ENCODE peak calls at places on chromosomes 12 and 14, in five cellular contexts. One of them, this sample, is unnamed.

GRCh38 chr12:123150273-123150803 is 552 bp downstream of the PITPNM2 start:
- DNase-seq in astrocyte of the spinal cord: no peak
- DNase-seq in mesendoderm: no peak
- DNase-seq in fibroblast of mammary gland: no peak
- DNase-seq in IMR-90: no peak
- DNase-seq in this sample: no peak

GRCh38 chr14:76304536-76305473 is 71.1 kb upstream of the ESRRB start:
- DNase-seq in astrocyte of the spinal cord: no peak
- DNase-seq in mesendoderm: no peak
- DNase-seq in IMR-90: no peak
- DNase-seq in fibroblast of mammary gland: no peak
- DNase-seq in this sample: no peak

GRCh38 chr12:109840349-109841073 is 7.3 kb upstream of the TRPV4 start:
- DNase-seq in astrocyte of the spinal cord: no peak
- DNase-seq in IMR-90: no peak
- DNase-seq in mesendoderm: no peak
- DNase-seq in fibroblast of mammary gland: no peak
- DNase-seq in this sample: no peak

GRCh38 chr12:96103067-96103650 is 67.8 kb upstream of the LTA4H start:
- DNase-seq in fibroblast of mammary gland: no peak
- DNase-seq in astrocyte of the spinal cord: no peak
- DNase-seq in mesendoderm: no peak
- DNase-seq in IMR-90: no peak
- DNase-seq in this sample: no peak

GRCh38 chr12:110280784-110281548 is at the start of gene ATP2A2:
- DNase-seq in IMR-90: peak
- DNase-seq in astrocyte of the spinal cord: peak
- DNase-seq in fibroblast of mammary gland: peak
- DNase-seq in mesendoderm: peak
- DNase-seq in this sample: peak

GRCh38 chr12:69028941-69029729 is 96.2 kb upstream of the CPM start:
- DNase-seq in IMR-90: no peak
- DNase-seq in astrocyte of the spinal cord: no peak
- DNase-seq in mesendoderm: no peak
- DNase-seq in fibroblast of mammary gland: peak
- DNase-seq in this sample: no peak

GRCh38 chr14:57362356-57362755 is 28.0 kb upstream of the NAA30 start:
- DNase-seq in IMR-90: no peak
- DNase-seq in astrocyte of the spinal cord: peak
- DNase-seq in mesendoderm: peak
- DNase-seq in fibroblast of mammary gland: no peak
- DNase-seq in this sample: no peak

GRCh38 chr14:78143489-78144145 is 26.6 kb upstream of the NRXN3 start:
- DNase-seq in astrocyte of the spinal cord: peak
- DNase-seq in mesendoderm: peak
- DNase-seq in fibroblast of mammary gland: peak
- DNase-seq in IMR-90: peak
- DNase-seq in this sample: no peak

GRCh38 chr14:51704465-51705050 is 52.8 kb downstream of the FRMD6 start:
- DNase-seq in fibroblast of mammary gland: no peak
- DNase-seq in IMR-90: no peak
- DNase-seq in astrocyte of the spinal cord: peak
- DNase-seq in mesendoderm: peak
- DNase-seq in this sample: no peak

GRCh38 chr12:20007331-20007730 is 361.0 kb upstream of the PDE3A start:
- DNase-seq in IMR-90: peak
- DNase-seq in astrocyte of the spinal cord: no peak
- DNase-seq in mesendoderm: no peak
- DNase-seq in fibroblast of mammary gland: no peak
- DNase-seq in this sample: no peak

GRCh38 chr12:110355080-110355479 is 48.4 kb downstream of the ANAPC7 start:
- DNase-seq in astrocyte of the spinal cord: no peak
- DNase-seq in fibroblast of mammary gland: no peak
- DNase-seq in mesendoderm: peak
- DNase-seq in IMR-90: no peak
- DNase-seq in this sample: no peak

GRCh38 chr12:7869137-7869536 is 3.6 kb downstream of the SLC2A14 start:
- DNase-seq in astrocyte of the spinal cord: no peak
- DNase-seq in mesendoderm: no peak
- DNase-seq in IMR-90: peak
- DNase-seq in fibroblast of mammary gland: peak
- DNase-seq in this sample: no peak

GRCh38 chr12:7868391-7868790 is 4.3 kb downstream of the SLC2A14 start:
- DNase-seq in mesendoderm: no peak
- DNase-seq in astrocyte of the spinal cord: peak
- DNase-seq in fibroblast of mammary gland: peak
- DNase-seq in IMR-90: peak
- DNase-seq in this sample: no peak

GRCh38 chr12:7877421-7877820 is 4.7 kb upstream of the SLC2A14 start:
- DNase-seq in mesendoderm: no peak
- DNase-seq in astrocyte of the spinal cord: no peak
- DNase-seq in fibroblast of mammary gland: no peak
- DNase-seq in IMR-90: no peak
- DNase-seq in this sample: no peak

GRCh38 chr12:7870335-7870734 is 2.4 kb downstream of the SLC2A14 start:
- DNase-seq in fibroblast of mammary gland: no peak
- DNase-seq in mesendoderm: no peak
- DNase-seq in astrocyte of the spinal cord: no peak
- DNase-seq in IMR-90: no peak
- DNase-seq in this sample: no peak

DNA sequence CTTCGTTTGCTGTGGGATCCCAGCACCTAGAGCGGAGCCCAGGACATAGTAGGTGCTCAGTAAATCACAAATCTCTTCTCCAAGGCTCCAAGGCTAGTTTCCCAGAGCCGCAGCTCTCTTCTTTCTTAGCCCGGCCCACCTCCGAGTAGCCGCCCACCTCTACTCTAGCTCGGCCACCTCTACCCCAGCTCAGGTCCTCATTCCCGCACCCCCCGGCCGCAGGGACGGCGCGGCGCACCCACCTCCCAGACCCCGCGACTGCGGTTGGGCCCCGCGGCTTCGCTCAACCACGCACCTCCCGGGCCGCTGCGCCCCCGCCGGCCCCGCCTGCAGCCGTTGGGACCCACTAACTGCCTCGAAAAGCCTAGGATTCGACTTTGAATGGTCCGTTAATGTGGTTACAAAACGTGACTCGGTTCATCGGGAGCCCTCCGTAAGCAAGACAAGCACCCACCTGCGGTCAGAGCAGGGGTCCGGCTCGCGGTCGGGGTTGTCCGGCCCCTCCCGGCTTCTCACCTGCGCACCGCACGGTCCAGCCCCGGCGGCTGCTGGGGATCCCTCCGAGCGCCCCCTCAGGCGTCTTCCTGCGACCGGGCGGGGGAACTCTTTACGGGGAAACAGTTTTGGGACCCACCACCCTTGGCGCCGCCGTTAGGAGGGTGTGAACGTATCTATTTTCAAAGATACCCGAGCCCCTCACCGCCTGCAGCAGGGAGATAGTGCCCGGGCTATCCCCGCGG is at the start of gene SLC2A14:
- DNase-seq in astrocyte of the spinal cord: no peak
- DNase-seq in IMR-90: no peak
- DNase-seq in fibroblast of mammary gland: no peak
- DNase-seq in mesendoderm: peak
- DNase-seq in this sample: no peak
- H3K4me3 ChIP-seq in astrocyte of the spinal cord: peak
- H3K4me3 ChIP-seq in IMR-90: no peak
- H3K4me3 ChIP-seq in fibroblast of mammary gland: peak
- H3K4me3 ChIP-seq in mesendoderm: no peak
- H3K4me3 ChIP-seq in this sample: peak

GRCh38 chr12:92340441-92341332 is 195.0 kb upstream of the BTG1 start:
- DNase-seq in fibroblast of mammary gland: no peak
- DNase-seq in astrocyte of the spinal cord: no peak
- DNase-seq in mesendoderm: peak
- DNase-seq in IMR-90: no peak
- DNase-seq in this sample: no peak

GRCh38 chr12:92342574-92342973 is 196.9 kb upstream of the BTG1 start:
- DNase-seq in IMR-90: no peak
- DNase-seq in astrocyte of the spinal cord: no peak
- DNase-seq in fibroblast of mammary gland: no peak
- DNase-seq in mesendoderm: no peak
- DNase-seq in this sample: no peak

GRCh38 chr12:92340003-92340402 is 194.4 kb upstream of the BTG1 start:
- DNase-seq in fibroblast of mammary gland: no peak
- DNase-seq in astrocyte of the spinal cord: no peak
- DNase-seq in IMR-90: no peak
- DNase-seq in mesendoderm: peak
- DNase-seq in this sample: no peak

GRCh38 chr12:92339198-92339821 is 193.7 kb upstream of the BTG1 start:
- DNase-seq in IMR-90: no peak
- DNase-seq in fibroblast of mammary gland: no peak
- DNase-seq in astrocyte of the spinal cord: no peak
- DNase-seq in mesendoderm: no peak
- DNase-seq in this sample: no peak

GRCh38 chr12:92341333-92341691 is 195.7 kb upstream of the BTG1 start:
- DNase-seq in mesendoderm: no peak
- DNase-seq in astrocyte of the spinal cord: no peak
- DNase-seq in fibroblast of mammary gland: no peak
- DNase-seq in IMR-90: no peak
- DNase-seq in this sample: no peak
- H3K4me3 ChIP-seq in mesendoderm: no peak
- H3K4me3 ChIP-seq in astrocyte of the spinal cord: no peak
- H3K4me3 ChIP-seq in fibroblast of mammary gland: no peak
- H3K4me3 ChIP-seq in IMR-90: no peak
- H3K4me3 ChIP-seq in this sample: no peak

DNA sequence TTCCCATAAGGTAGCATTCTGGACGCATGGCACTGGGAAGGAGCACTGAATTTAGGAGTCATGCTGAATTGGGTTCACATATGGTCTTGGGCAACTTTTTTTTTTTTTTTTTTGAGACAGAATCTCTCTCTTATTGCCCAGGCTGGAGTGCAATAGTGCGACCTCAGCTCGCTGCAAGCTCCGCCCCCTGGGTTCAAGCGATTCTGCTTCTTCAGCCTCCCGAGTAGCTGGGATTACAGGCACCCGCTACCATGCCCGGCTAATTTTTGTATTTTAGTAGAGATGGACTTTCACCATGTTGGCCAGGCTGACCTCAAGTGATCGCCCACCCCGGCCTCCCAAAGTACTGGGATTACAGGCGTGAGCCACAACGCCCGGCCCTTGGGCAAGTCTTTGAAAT is 13.3 kb downstream of the DIP2B start:
- DNase-seq in mesendoderm: no peak
- DNase-seq in astrocyte of the spinal cord: no peak
- DNase-seq in fibroblast of mammary gland: no peak
- DNase-seq in IMR-90: no peak
- DNase-seq in this sample: no peak
- H3K4me3 ChIP-seq in mesendoderm: no peak
- H3K4me3 ChIP-seq in astrocyte of the spinal cord: no peak
- H3K4me3 ChIP-seq in fibroblast of mammary gland: no peak
- H3K4me3 ChIP-seq in IMR-90: no peak
- H3K4me3 ChIP-seq in this sample: no peak

GRCh38 chr12:51925400-51926063 is 18.2 kb downstream of the ACVRL1 start:
- DNase-seq in fibroblast of mammary gland: no peak
- DNase-seq in IMR-90: no peak
- DNase-seq in mesendoderm: no peak
- DNase-seq in astrocyte of the spinal cord: no peak
- DNase-seq in this sample: no peak

GRCh38 chr12:51924551-51925399 is 17.5 kb downstream of the ACVRL1 start:
- DNase-seq in mesendoderm: no peak
- DNase-seq in IMR-90: no peak
- DNase-seq in fibroblast of mammary gland: no peak
- DNase-seq in astrocyte of the spinal cord: no peak
- DNase-seq in this sample: no peak

GRCh38 chr12:51922762-51923505 is 15.6 kb downstream of the ACVRL1 start:
- DNase-seq in mesendoderm: no peak
- DNase-seq in fibroblast of mammary gland: peak
- DNase-seq in IMR-90: peak
- DNase-seq in astrocyte of the spinal cord: peak
- DNase-seq in this sample: peak

GRCh38 chr12:51922146-51922545 is 14.8 kb downstream of the ACVRL1 start:
- DNase-seq in IMR-90: no peak
- DNase-seq in mesendoderm: no peak
- DNase-seq in astrocyte of the spinal cord: no peak
- DNase-seq in fibroblast of mammary gland: no peak
- DNase-seq in this sample: no peak

DNA sequence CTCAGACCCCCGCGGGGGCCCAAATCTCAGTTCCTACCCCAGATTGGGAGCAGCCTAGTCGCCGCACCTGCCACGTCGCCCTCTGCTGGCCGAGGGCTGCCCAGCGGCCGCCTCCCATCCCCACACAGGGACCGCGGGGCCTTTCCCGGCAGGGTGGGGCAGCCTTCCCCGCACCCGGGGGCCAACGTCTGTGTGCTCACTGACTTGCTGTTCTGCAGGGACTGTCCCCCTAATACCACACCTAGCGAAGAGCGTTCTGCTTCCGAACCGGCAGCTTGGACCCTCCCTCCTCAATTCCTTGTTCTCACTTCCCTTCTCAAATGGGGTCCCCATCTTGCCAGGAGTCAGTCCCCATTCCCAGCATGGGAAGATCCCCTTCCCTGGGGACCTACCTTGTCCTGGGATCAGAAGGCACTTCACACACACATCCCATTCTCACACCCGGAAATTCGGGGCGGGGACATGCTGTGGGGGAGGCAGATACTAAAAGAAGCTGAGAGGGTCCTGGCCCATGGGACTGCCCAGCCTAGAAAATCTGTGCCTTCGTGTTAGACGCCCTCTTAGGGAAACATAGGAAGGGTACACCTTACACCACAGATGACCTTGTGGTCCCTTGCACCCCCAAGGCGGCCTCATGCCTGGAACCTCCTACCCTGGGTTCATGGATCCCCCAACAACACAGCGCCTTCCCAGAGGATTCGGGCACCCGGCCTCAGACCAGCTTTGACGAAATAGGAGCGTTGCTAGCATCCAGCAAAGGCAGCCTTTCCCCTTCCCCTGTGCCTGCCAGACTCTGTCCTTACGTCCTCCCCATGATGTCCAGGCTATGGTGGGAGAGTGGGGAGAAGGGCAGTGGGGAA is 16.4 kb downstream of the ACVRL1 start:
- DNase-seq in astrocyte of the spinal cord: no peak
- DNase-seq in fibroblast of mammary gland: peak
- DNase-seq in mesendoderm: peak
- DNase-seq in IMR-90: no peak
- DNase-seq in this sample: no peak
- H3K4me3 ChIP-seq in astrocyte of the spinal cord: no peak
- H3K4me3 ChIP-seq in fibroblast of mammary gland: peak
- H3K4me3 ChIP-seq in mesendoderm: no peak
- H3K4me3 ChIP-seq in IMR-90: no peak
- H3K4me3 ChIP-seq in this sample: peak

GRCh38 chr12:26723379-26724308 is 109.3 kb downstream of the ITPR2 start:
- DNase-seq in IMR-90: peak
- DNase-seq in mesendoderm: no peak
- DNase-seq in astrocyte of the spinal cord: peak
- DNase-seq in fibroblast of mammary gland: no peak
- DNase-seq in this sample: no peak
- H3K4me3 ChIP-seq in IMR-90: peak
- H3K4me3 ChIP-seq in mesendoderm: no peak
- H3K4me3 ChIP-seq in astrocyte of the spinal cord: no peak
- H3K4me3 ChIP-seq in fibroblast of mammary gland: no peak
- H3K4me3 ChIP-seq in this sample: no peak

GRCh38 chr12:92987846-92988621 is 58.9 kb upstream of the EEA1 start:
- DNase-seq in IMR-90: no peak
- DNase-seq in astrocyte of the spinal cord: no peak
- DNase-seq in fibroblast of mammary gland: no peak
- DNase-seq in mesendoderm: peak
- DNase-seq in this sample: no peak
- H3K4me3 ChIP-seq in IMR-90: no peak
- H3K4me3 ChIP-seq in astrocyte of the spinal cord: no peak
- H3K4me3 ChIP-seq in fibroblast of mammary gland: no peak
- H3K4me3 ChIP-seq in mesendoderm: no peak
- H3K4me3 ChIP-seq in this sample: no peak

GRCh38 chr14:56310643-56311042 is 192.4 kb downstream of the PELI2 start:
- DNase-seq in IMR-90: peak
- DNase-seq in astrocyte of the spinal cord: peak
- DNase-seq in fibroblast of mammary gland: no peak
- DNase-seq in mesendoderm: peak
- DNase-seq in this sample: no peak
- H3K4me3 ChIP-seq in IMR-90: no peak
- H3K4me3 ChIP-seq in astrocyte of the spinal cord: no peak
- H3K4me3 ChIP-seq in fibroblast of mammary gland: no peak
- H3K4me3 ChIP-seq in mesendoderm: no peak
- H3K4me3 ChIP-seq in this sample: no peak